ENCODE peak calls at places on chromosome 2, in eight cellular contexts. N is C1 segment of cervical spinal cord; I is NCI-H2081; S is central memory CD4-positive, alpha-beta T cell; Z is NCI-H2107; K is M059J; H is tibial artery; F is HT1080. M is an unnamed sample.
A peak's percentile ranks its signal among the peaks of the same experiment; 100 is the strongest.

GRCh38 chr2:160332318-160332717 is 132.2 kb upstream of the ITGB6 start:
- DNase-seq in F (peak; percentile 61), N (no peak), H (peak; percentile 30), Z (no peak), K (peak; percentile 49), I (no peak), S (peak; percentile 18), M (no peak)

GRCh38 chr2:25642298-25642697 is 31.1 kb downstream of the DTNB start:
- DNase-seq in Z (no peak), H (no peak), I (no peak), F (no peak), S (no peak), K (no peak), N (no peak), M (no peak)

GRCh38 chr2:85266424-85267041 is 61.3 kb downstream of the TGOLN2 start:
- DNase-seq in H (peak; percentile 59), F (no peak), I (peak; percentile 13), K (peak; percentile 37), Z (no peak), S (peak; percentile 46), N (peak; percentile 37), M (peak; percentile 87)

GRCh38 chr2:113105047-113105446 is 22.4 kb upstream of the IL1RN start:
- DNase-seq in F (peak; percentile 63), H (no peak), S (no peak), Z (no peak), I (no peak), N (no peak), K (peak; percentile 67), M (no peak)

GRCh38 chr2:205988274-205988673 is 97.7 kb downstream of the INO80D start:
- DNase-seq in Z (no peak), H (no peak), I (no peak), S (no peak), N (no peak), K (no peak), F (no peak), M (no peak)

GRCh38 chr2:130755234-130756040 is at the start of gene AMER3:
- DNase-seq in I (peak; percentile 35), H (no peak), N (no peak), K (no peak), Z (peak; percentile 25), S (no peak), F (no peak), M (no peak)

GRCh38 chr2:240392948-240393830 is 42.3 kb upstream of the GPC1 start:
- DNase-seq in H (peak; percentile 10), S (no peak), F (no peak), Z (no peak), N (no peak), I (no peak), K (no peak), M (no peak)

GRCh38 chr2:101803128-101803527 is 105.6 kb downstream of the MAP4K4 start:
- DNase-seq in Z (no peak), K (peak; percentile 73), F (peak; percentile 64), S (no peak), I (no peak), H (no peak), N (no peak), M (no peak)

GRCh38 chr2:237691200-237691907 is 64.0 kb downstream of the LRRFIP1 start:
- DNase-seq in S (no peak), N (no peak), Z (no peak), F (no peak), I (no peak), K (no peak), H (no peak), M (peak; percentile 56)

GRCh38 chr2:236622201-236622600 is 52.6 kb downstream of the ACKR3 start:
- DNase-seq in F (no peak), K (no peak), Z (no peak), N (no peak), I (no peak), H (no peak), S (no peak), M (no peak)

GRCh38 chr2:68835636-68836035 is 35.6 kb downstream of the BMP10 start:
- DNase-seq in S (no peak), Z (no peak), K (no peak), F (no peak), N (no peak), I (no peak), H (no peak), M (no peak)

GRCh38 chr2:24825883-24826800 is 32.9 kb downstream of the CENPO start:
- DNase-seq in K (no peak), Z (no peak), N (no peak), S (no peak), H (no peak), I (no peak), F (no peak), M (no peak)

GRCh38 chr2:112260295-112260625 is 5.4 kb upstream of the ZC3H8 start:
- DNase-seq in K (no peak), F (no peak), H (no peak), Z (no peak), N (no peak), I (no peak), S (no peak), M (no peak)

GRCh38 chr2:76679025-76679396 is 843.2 kb downstream of the LRRTM4 start:
- DNase-seq in F (no peak), I (no peak), K (no peak), H (no peak), Z (no peak), S (no peak), N (no peak), M (no peak)

GRCh38 chr2:42101641-42102605 is 54.1 kb downstream of the PKDCC start:
- DNase-seq in F (no peak), H (peak; percentile 74), K (peak; percentile 65), Z (no peak), N (peak; percentile 40), S (peak; percentile 97), I (no peak), M (peak; percentile 78)

GRCh38 chr2:219509780-219510511 is 4.3 kb upstream of the ASIC4 start:
- DNase-seq in N (peak; percentile 46), F (peak; percentile 39), Z (no peak), S (peak; percentile 39), I (peak; percentile 64), K (peak; percentile 51), H (peak; percentile 49), M (peak; percentile 57)

GRCh38 chr2:122072666-122073065 is 317.2 kb downstream of the TSN start:
- DNase-seq in K (no peak), F (peak; percentile 56), Z (no peak), N (no peak), I (no peak), H (no peak), S (no peak), M (no peak)

GRCh38 chr2:53091183-53091582 is 676.4 kb upstream of the CHAC2 start:
- DNase-seq in I (no peak), N (no peak), F (no peak), Z (no peak), H (no peak), S (no peak), K (no peak), M (no peak)

GRCh38 chr2:128449226-128450061 is 130.8 kb upstream of the HS6ST1 start:
- DNase-seq in Z (no peak), I (no peak), N (no peak), H (peak; percentile 17), S (no peak), K (no peak), F (no peak), M (no peak)

GRCh38 chr2:140643761-140644187 is 1487.0 kb downstream of the LRP1B start:
- DNase-seq in F (peak; percentile 15), I (no peak), N (no peak), S (no peak), H (no peak), Z (no peak), K (no peak), M (no peak)

GRCh38 chr2:128661289-128661688 is 342.6 kb upstream of the HS6ST1 start:
- DNase-seq in K (no peak), Z (no peak), H (no peak), I (no peak), F (no peak), N (no peak), S (no peak), M (no peak)

GRCh38 chr2:28802975-28803429 is 7.6 kb upstream of the SPDYA start:
- DNase-seq in I (no peak), Z (no peak), H (no peak), K (peak; percentile 50), N (no peak), S (no peak), F (no peak), M (no peak)

GRCh38 chr2:49616800-49617199 is 462.5 kb upstream of the FSHR start:
- DNase-seq in H (no peak), I (peak; percentile 73), Z (peak; percentile 24), N (no peak), F (peak; percentile 27), S (no peak), K (peak; percentile 9), M (no peak)

GRCh38 chr2:65231121-65231520 is 3.5 kb downstream of the ACTR2 start:
- DNase-seq in N (no peak), S (no peak), K (peak; percentile 61), I (no peak), H (no peak), F (peak; percentile 12), Z (no peak), M (no peak)

GRCh38 chr2:193103064-193103463 is 908.3 kb upstream of the TMEFF2 start:
- DNase-seq in K (peak; percentile 16), N (no peak), H (no peak), S (no peak), Z (no peak), F (peak; percentile 44), I (no peak), M (no peak)

GRCh38 chr2:25401307-25402021 is 59.7 kb upstream of the DNMT3A start:
- DNase-seq in F (no peak), K (no peak), S (no peak), H (no peak), I (peak; percentile 98), Z (no peak), N (no peak), M (no peak)

GRCh38 chr2:16255120-16255519 is 314.8 kb downstream of the MYCN start:
- DNase-seq in I (no peak), H (no peak), F (no peak), N (no peak), K (no peak), S (no peak), Z (no peak), M (no peak)

GRCh38 chr2:107136749-107137148 is 250.8 kb upstream of the ST6GAL2 start:
- DNase-seq in Z (no peak), F (no peak), H (no peak), K (no peak), N (no peak), S (no peak), I (no peak), M (no peak)

GRCh38 chr2:201806442-201806841 is at the start of gene CDK15:
- DNase-seq in N (no peak), S (no peak), I (no peak), Z (no peak), F (peak; percentile 36), K (peak; percentile 72), H (peak; percentile 30), M (no peak)

GRCh38 chr2:96201338-96201737 is 7.3 kb downstream of the STARD7 start:
- DNase-seq in I (no peak), H (no peak), S (no peak), K (no peak), Z (no peak), F (no peak), N (no peak), M (no peak)

GRCh38 chr2:64865073-64865830 is 123.9 kb upstream of the SLC1A4 start:
- DNase-seq in S (peak; percentile 60), I (peak; percentile 64), F (peak; percentile 35), H (peak; percentile 65), Z (peak; percentile 40), N (peak; percentile 87), K (peak; percentile 64), M (peak; percentile 75)

GRCh38 chr2:217849576-217849975 is 153.2 kb downstream of the TNS1 start:
- DNase-seq in S (no peak), K (no peak), F (no peak), H (no peak), I (no peak), N (no peak), Z (no peak), M (no peak)